ENCODE peak calls at places on chromosomes 13 and 19, in eight cellular contexts. L is mucosa of gallbladder; J is EL; P is MM.1S; I is CD4-positive, alpha-beta T cell; M is stomach; N is sigmoid colon; F is AG04450. K is an unnamed sample.

GRCh38 chr13:95512957-95513356 is 39.6 kb upstream of the CLDN10 start:
- DNase-seq in I (no peak), M (no peak), F (no peak), L (no peak), N (no peak), P (no peak), J (no peak), K (no peak)

GRCh38 chr19:15962319-15962718 is 13.5 kb downstream of the OR10H4 start:
- DNase-seq in M (no peak), J (no peak), N (no peak), F (no peak), P (no peak), I (no peak), L (no peak), K (no peak)

GRCh38 chr13:95704510-95704909 is 27.6 kb downstream of the DNAJC3 start:
- DNase-seq in J (peak; percentile 13), I (no peak), N (no peak), M (no peak), L (no peak), F (no peak), P (no peak), K (no peak)

GRCh38 chr19:10364644-10365043 is 15.7 kb downstream of the TYK2 start:
- DNase-seq in J (no peak), M (no peak), L (no peak), N (no peak), F (no peak), P (no peak), I (no peak), K (no peak)

GRCh38 chr13:51435002-51435578 is 17.7 kb downstream of the INTS6 start:
- DNase-seq in J (peak; percentile 21), F (no peak), L (no peak), M (no peak), N (no peak), I (no peak), P (no peak), K (no peak)

GRCh38 chr19:32168111-32168510 is 177.3 kb upstream of the ZNF507 start:
- DNase-seq in F (no peak), I (no peak), L (no peak), N (no peak), P (no peak), J (no peak), M (no peak), K (no peak)

GRCh38 chr19:50861496-50862286 is 7.0 kb downstream of the KLK3 start:
- DNase-seq in J (no peak), P (no peak), N (no peak), L (no peak), F (no peak), M (no peak), I (no peak), K (no peak)

GRCh38 chr19:39941615-39942507 is 7.4 kb upstream of the FCGBP start:
- DNase-seq in N (no peak), I (peak; percentile 12), P (peak; percentile 91), F (no peak), L (no peak), J (peak; percentile 47), M (peak; percentile 33), K (peak; percentile 32)

GRCh38 chr19:29623726-29624488 is 17.8 kb downstream of the POP4 start:
- DNase-seq in M (no peak), I (no peak), N (no peak), F (no peak), P (no peak), J (no peak), L (no peak), K (peak; percentile 57)

GRCh38 chr13:65236841-65237418 is 1993.2 kb downstream of the PCDH9 start:
- DNase-seq in P (no peak), N (no peak), J (no peak), M (no peak), L (no peak), F (no peak), I (no peak), K (no peak)